ENCODE peak calls at places on chromosomes 3 and 15, in ten cellular contexts. One of them, this sample, is unnamed.

GRCh38 chr3:139302084-139302800 is 41.6 kb upstream of the MRPS22 start:
- DNase-seq in BJ: peak
- DNase-seq in WTC11: no peak
- DNase-seq in Caco-2: no peak
- DNase-seq in right atrium auricular region: peak
- DNase-seq in uterus: peak
- DNase-seq in H9: no peak
- DNase-seq in cardiac fibroblast: peak
- DNase-seq in RWPE2: peak
- DNase-seq in neural crest cell: no peak
- DNase-seq in this sample: peak

GRCh38 chr15:96350321-96350720 is 19.8 kb downstream of the NR2F2 start:
- DNase-seq in right atrium auricular region: no peak
- DNase-seq in neural crest cell: no peak
- DNase-seq in WTC11: no peak
- DNase-seq in uterus: no peak
- DNase-seq in cardiac fibroblast: no peak
- DNase-seq in H9: no peak
- DNase-seq in Caco-2: no peak
- DNase-seq in RWPE2: no peak
- DNase-seq in BJ: no peak
- DNase-seq in this sample: no peak

GRCh38 chr15:66249623-66250174 is 3.9 kb downstream of the MEGF11 start:
- DNase-seq in BJ: no peak
- DNase-seq in H9: no peak
- DNase-seq in cardiac fibroblast: no peak
- DNase-seq in right atrium auricular region: no peak
- DNase-seq in neural crest cell: no peak
- DNase-seq in Caco-2: no peak
- DNase-seq in RWPE2: no peak
- DNase-seq in WTC11: no peak
- DNase-seq in uterus: no peak
- DNase-seq in this sample: no peak

GRCh38 chr3:192887047-192887446 is 30.6 kb downstream of the MB21D2 start:
- DNase-seq in RWPE2: peak
- DNase-seq in BJ: no peak
- DNase-seq in neural crest cell: no peak
- DNase-seq in WTC11: no peak
- DNase-seq in right atrium auricular region: peak
- DNase-seq in Caco-2: peak
- DNase-seq in cardiac fibroblast: peak
- DNase-seq in H9: no peak
- DNase-seq in uterus: no peak
- DNase-seq in this sample: no peak

GRCh38 chr3:53473422-53473821 is 21.0 kb upstream of the CACNA1D start:
- DNase-seq in Caco-2: no peak
- DNase-seq in BJ: no peak
- DNase-seq in right atrium auricular region: no peak
- DNase-seq in cardiac fibroblast: no peak
- DNase-seq in neural crest cell: no peak
- DNase-seq in H9: peak
- DNase-seq in WTC11: peak
- DNase-seq in uterus: no peak
- DNase-seq in RWPE2: no peak
- DNase-seq in this sample: no peak

GRCh38 chr3:125310623-125311076 is 64.5 kb downstream of the ZNF148 start:
- DNase-seq in WTC11: no peak
- DNase-seq in BJ: no peak
- DNase-seq in uterus: no peak
- DNase-seq in Caco-2: no peak
- DNase-seq in RWPE2: no peak
- DNase-seq in cardiac fibroblast: no peak
- DNase-seq in H9: no peak
- DNase-seq in right atrium auricular region: no peak
- DNase-seq in neural crest cell: no peak
- DNase-seq in this sample: no peak

GRCh38 chr15:21269121-21269520 is 171.2 kb downstream of the POTEB3 start:
- DNase-seq in cardiac fibroblast: no peak
- DNase-seq in WTC11: no peak
- DNase-seq in Caco-2: no peak
- DNase-seq in right atrium auricular region: no peak
- DNase-seq in neural crest cell: no peak
- DNase-seq in uterus: no peak
- DNase-seq in RWPE2: no peak
- DNase-seq in H9: no peak
- DNase-seq in BJ: no peak
- DNase-seq in this sample: peak

GRCh38 chr3:102790742-102791141 is 355.9 kb downstream of the ZPLD1 start:
- DNase-seq in uterus: no peak
- DNase-seq in WTC11: no peak
- DNase-seq in Caco-2: no peak
- DNase-seq in BJ: peak
- DNase-seq in cardiac fibroblast: no peak
- DNase-seq in neural crest cell: no peak
- DNase-seq in RWPE2: no peak
- DNase-seq in H9: no peak
- DNase-seq in right atrium auricular region: no peak
- DNase-seq in this sample: no peak

GRCh38 chr3:149765762-149766334 is 13.6 kb upstream of the COMMD2 start:
- DNase-seq in H9: no peak
- DNase-seq in uterus: no peak
- DNase-seq in cardiac fibroblast: peak
- DNase-seq in WTC11: no peak
- DNase-seq in BJ: no peak
- DNase-seq in RWPE2: no peak
- DNase-seq in Caco-2: peak
- DNase-seq in neural crest cell: no peak
- DNase-seq in right atrium auricular region: no peak
- DNase-seq in this sample: no peak

GRCh38 chr15:100918690-100919480 is at the start of gene LRRK1:
- DNase-seq in BJ: no peak
- DNase-seq in RWPE2: peak
- DNase-seq in Caco-2: peak
- DNase-seq in H9: no peak
- DNase-seq in neural crest cell: no peak
- DNase-seq in uterus: peak
- DNase-seq in cardiac fibroblast: peak
- DNase-seq in right atrium auricular region: no peak
- DNase-seq in WTC11: peak
- DNase-seq in this sample: no peak

GRCh38 chr15:80561500-80561899 is 133.6 kb upstream of the ABHD17C start:
- DNase-seq in BJ: no peak
- DNase-seq in WTC11: no peak
- DNase-seq in uterus: no peak
- DNase-seq in neural crest cell: no peak
- DNase-seq in Caco-2: no peak
- DNase-seq in H9: no peak
- DNase-seq in RWPE2: no peak
- DNase-seq in right atrium auricular region: no peak
- DNase-seq in cardiac fibroblast: peak
- DNase-seq in this sample: peak
- TF ChIP-seq CTCF in BJ: no peak
- TF ChIP-seq CTCF in WTC11: no peak
- TF ChIP-seq CTCF in uterus: no peak
- TF ChIP-seq CTCF in neural crest cell: no peak
- TF ChIP-seq CTCF in Caco-2: no peak
- TF ChIP-seq CTCF in H9: no peak
- TF ChIP-seq CTCF in RWPE2: no peak
- TF ChIP-seq CTCF in right atrium auricular region: no peak
- TF ChIP-seq CTCF in cardiac fibroblast: no peak
- TF ChIP-seq CTCF in this sample: no peak

GRCh38 chr3:9172851-9173320 is 76.6 kb downstream of the SRGAP3 start:
- DNase-seq in H9: no peak
- DNase-seq in right atrium auricular region: no peak
- DNase-seq in neural crest cell: no peak
- DNase-seq in uterus: no peak
- DNase-seq in Caco-2: no peak
- DNase-seq in RWPE2: no peak
- DNase-seq in WTC11: no peak
- DNase-seq in BJ: no peak
- DNase-seq in cardiac fibroblast: no peak
- DNase-seq in this sample: no peak
- TF ChIP-seq CTCF in H9: no peak
- TF ChIP-seq CTCF in right atrium auricular region: no peak
- TF ChIP-seq CTCF in neural crest cell: no peak
- TF ChIP-seq CTCF in uterus: no peak
- TF ChIP-seq CTCF in Caco-2: no peak
- TF ChIP-seq CTCF in RWPE2: no peak
- TF ChIP-seq CTCF in WTC11: no peak
- TF ChIP-seq CTCF in BJ: no peak
- TF ChIP-seq CTCF in cardiac fibroblast: no peak
- TF ChIP-seq CTCF in this sample: no peak

GRCh38 chr3:197002701-197003454 is 26.7 kb downstream of the MELTF start:
- DNase-seq in H9: peak
- DNase-seq in Caco-2: peak
- DNase-seq in uterus: peak
- DNase-seq in WTC11: peak
- DNase-seq in BJ: no peak
- DNase-seq in cardiac fibroblast: peak
- DNase-seq in right atrium auricular region: no peak
- DNase-seq in RWPE2: peak
- DNase-seq in neural crest cell: peak
- DNase-seq in this sample: peak
- TF ChIP-seq CTCF in H9: peak
- TF ChIP-seq CTCF in Caco-2: peak
- TF ChIP-seq CTCF in uterus: peak
- TF ChIP-seq CTCF in WTC11: peak
- TF ChIP-seq CTCF in BJ: peak
- TF ChIP-seq CTCF in cardiac fibroblast: peak
- TF ChIP-seq CTCF in right atrium auricular region: peak
- TF ChIP-seq CTCF in RWPE2: peak
- TF ChIP-seq CTCF in neural crest cell: peak
- TF ChIP-seq CTCF in this sample: peak

GRCh38 chr15:65033659-65034269 is 4.3 kb upstream of the MTFMT start:
- DNase-seq in neural crest cell: no peak
- DNase-seq in right atrium auricular region: no peak
- DNase-seq in RWPE2: no peak
- DNase-seq in BJ: no peak
- DNase-seq in cardiac fibroblast: peak
- DNase-seq in H9: no peak
- DNase-seq in Caco-2: peak
- DNase-seq in WTC11: no peak
- DNase-seq in uterus: no peak
- DNase-seq in this sample: no peak
- TF ChIP-seq CTCF in neural crest cell: peak
- TF ChIP-seq CTCF in right atrium auricular region: peak
- TF ChIP-seq CTCF in RWPE2: peak
- TF ChIP-seq CTCF in BJ: peak
- TF ChIP-seq CTCF in cardiac fibroblast: peak
- TF ChIP-seq CTCF in H9: peak
- TF ChIP-seq CTCF in Caco-2: peak
- TF ChIP-seq CTCF in WTC11: no peak
- TF ChIP-seq CTCF in uterus: peak
- TF ChIP-seq CTCF in this sample: peak

GRCh38 chr3:197460002-197460401 is 95.8 kb downstream of the BDH1 start:
- DNase-seq in BJ: no peak
- DNase-seq in Caco-2: no peak
- DNase-seq in WTC11: no peak
- DNase-seq in right atrium auricular region: no peak
- DNase-seq in uterus: no peak
- DNase-seq in H9: no peak
- DNase-seq in RWPE2: no peak
- DNase-seq in neural crest cell: no peak
- DNase-seq in cardiac fibroblast: no peak
- DNase-seq in this sample: no peak

GRCh38 chr3:197458906-197459470 is 96.8 kb downstream of the BDH1 start:
- DNase-seq in cardiac fibroblast: no peak
- DNase-seq in H9: no peak
- DNase-seq in uterus: no peak
- DNase-seq in Caco-2: no peak
- DNase-seq in WTC11: no peak
- DNase-seq in RWPE2: no peak
- DNase-seq in neural crest cell: no peak
- DNase-seq in BJ: no peak
- DNase-seq in right atrium auricular region: no peak
- DNase-seq in this sample: no peak

GRCh38 chr3:197456271-197457091 is 99.3 kb downstream of the BDH1 start:
- DNase-seq in cardiac fibroblast: peak
- DNase-seq in uterus: peak
- DNase-seq in H9: peak
- DNase-seq in neural crest cell: peak
- DNase-seq in right atrium auricular region: peak
- DNase-seq in Caco-2: peak
- DNase-seq in BJ: peak
- DNase-seq in WTC11: peak
- DNase-seq in RWPE2: peak
- DNase-seq in this sample: peak

GRCh38 chr3:197460639-197461038 is 95.1 kb downstream of the BDH1 start:
- DNase-seq in right atrium auricular region: no peak
- DNase-seq in Caco-2: no peak
- DNase-seq in WTC11: no peak
- DNase-seq in BJ: no peak
- DNase-seq in uterus: no peak
- DNase-seq in RWPE2: no peak
- DNase-seq in neural crest cell: no peak
- DNase-seq in cardiac fibroblast: no peak
- DNase-seq in H9: no peak
- DNase-seq in this sample: no peak

DNA sequence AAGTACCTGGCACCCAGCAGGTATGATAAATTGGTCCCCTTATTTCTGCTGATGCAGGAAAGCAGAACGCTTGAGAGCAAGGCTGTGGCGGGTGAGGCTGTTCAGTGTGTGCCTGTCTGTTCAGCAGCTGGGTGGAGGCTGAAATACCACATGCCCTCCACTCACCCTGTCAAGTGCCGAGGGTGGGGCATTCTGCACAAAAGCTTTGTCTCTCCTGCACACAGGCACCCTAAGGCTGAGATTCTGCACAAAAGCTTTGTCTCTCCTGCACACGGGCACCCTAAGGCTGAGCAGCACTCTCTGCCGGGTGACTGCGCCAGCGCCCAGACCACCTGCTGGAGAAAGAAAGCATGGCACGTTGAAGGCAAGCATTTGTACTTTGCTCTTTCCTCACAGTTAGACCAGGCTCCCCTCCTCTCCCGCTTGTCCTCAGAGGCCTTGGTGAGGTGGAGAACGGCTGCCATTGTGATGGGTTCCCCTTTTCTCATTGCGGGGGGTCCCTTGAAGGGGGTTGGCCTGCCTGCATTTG is 97.5 kb downstream of the BDH1 start:
- DNase-seq in Caco-2: no peak
- DNase-seq in RWPE2: no peak
- DNase-seq in H9: no peak
- DNase-seq in WTC11: no peak
- DNase-seq in cardiac fibroblast: no peak
- DNase-seq in BJ: no peak
- DNase-seq in neural crest cell: no peak
- DNase-seq in uterus: no peak
- DNase-seq in right atrium auricular region: no peak
- DNase-seq in this sample: no peak
- TF ChIP-seq CTCF in Caco-2: peak
- TF ChIP-seq CTCF in RWPE2: peak
- TF ChIP-seq CTCF in H9: peak
- TF ChIP-seq CTCF in WTC11: no peak
- TF ChIP-seq CTCF in cardiac fibroblast: peak
- TF ChIP-seq CTCF in BJ: no peak
- TF ChIP-seq CTCF in neural crest cell: peak
- TF ChIP-seq CTCF in uterus: no peak
- TF ChIP-seq CTCF in right atrium auricular region: no peak
- TF ChIP-seq CTCF in this sample: peak

This sample was measured in osteocyte.